ENCODE peak calls at places on chromosomes 2 and 18, in seven cellular contexts. M is lung, Q is left ventricle myocardium inferior, L is brain microvascular endothelial cell, T is psoas muscle, H is mucosa of descending colon, J is adrenal gland. Y is an unnamed sample.

GRCh38 chr2:196036442-196036841 is 32.2 kb downstream of the DNAH7 start:
- DNase-seq in H (no peak), M (no peak), L (no peak), T (no peak), Q (no peak), J (no peak), Y (no peak)

GRCh38 chr2:15840173-15840572 is 100.2 kb upstream of the MYCN start:
- DNase-seq in J (no peak), H (no peak), M (no peak), L (no peak), Q (no peak), T (no peak), Y (no peak)

GRCh38 chr2:148948865-148949264 is 73.8 kb downstream of the KIF5C start:
- DNase-seq in L (no peak), M (no peak), J (no peak), T (no peak), H (no peak), Q (no peak), Y (no peak)

GRCh38 chr2:98608962-98609604 is 694 bp downstream of the UNC50 start:
- DNase-seq in L (peak; percentile 32), J (peak; percentile 20), H (peak; percentile 56), T (no peak), Q (no peak), M (no peak), Y (no peak)

GRCh38 chr2:67790622-67791021 is 272.2 kb downstream of the C1D start:
- DNase-seq in M (no peak), H (no peak), T (no peak), J (no peak), L (peak; percentile 88), Q (no peak), Y (peak; percentile 92)

GRCh38 chr2:148402786-148403185 is 241.8 kb upstream of the EPC2 start:
- DNase-seq in Q (no peak), T (no peak), H (no peak), L (no peak), M (no peak), J (no peak), Y (no peak)

GRCh38 chr2:172440795-172441194 is 13.4 kb downstream of the ITGA6 start:
- DNase-seq in H (no peak), L (no peak), J (no peak), M (no peak), T (no peak), Q (no peak), Y (no peak)

GRCh38 chr2:10378189-10378588 is 69.9 kb downstream of the ODC1 start:
- DNase-seq in L (no peak), M (no peak), T (no peak), Q (no peak), H (peak; percentile 60), J (no peak), Y (no peak)

GRCh38 chr2:84970956-84971798 is at the start of gene KCMF1:
- DNase-seq in Q (peak; percentile 84), M (peak; percentile 84), T (peak; percentile 93), H (peak; percentile 90), J (peak; percentile 89), L (no peak), Y (no peak)

GRCh38 chr2:39730685-39731302 is 48.3 kb downstream of the THUMPD2 start:
- DNase-seq in J (no peak), M (no peak), L (peak; percentile 29), Q (no peak), T (no peak), H (no peak), Y (no peak)

GRCh38 chr2:178109813-178110212 is 2.4 kb upstream of the RBM45 start:
- DNase-seq in M (no peak), Q (no peak), J (no peak), T (no peak), H (no peak), L (no peak), Y (peak; percentile 34)

GRCh38 chr18:56565059-56565458 is 73.3 kb downstream of the TXNL1 start:
- DNase-seq in Q (no peak), J (no peak), H (no peak), L (no peak), M (no peak), T (no peak), Y (no peak)

GRCh38 chr18:59988098-59988706 is 88.4 kb downstream of the PMAIP1 start:
- DNase-seq in M (no peak), Q (no peak), L (peak; percentile 17), H (no peak), T (peak; percentile 46), J (peak; percentile 23), Y (peak; percentile 64)

GRCh38 chr18:23227729-23228075 is 92.4 kb downstream of the CABLES1 start:
- DNase-seq in Q (no peak), H (no peak), T (no peak), J (no peak), L (no peak), M (no peak), Y (no peak)

GRCh38 chr18:68693091-68693815 is 21.7 kb downstream of the TMX3 start:
- DNase-seq in L (no peak), T (no peak), H (no peak), Q (no peak), M (no peak), J (no peak), Y (no peak)

GRCh38 chr2:8636691-8637636 is 44.9 kb upstream of the ID2 start:
- DNase-seq in H (peak; percentile 27), J (no peak), T (no peak), M (no peak), L (peak; percentile 11), Q (no peak), Y (no peak)

GRCh38 chr18:45441110-45441842 is 174.0 kb upstream of the SLC14A2 start:
- DNase-seq in M (no peak), Q (no peak), L (peak; percentile 2), T (no peak), H (no peak), J (no peak), Y (no peak)

GRCh38 chr2:68214381-68214780 is 38.0 kb downstream of the PPP3R1 start:
- DNase-seq in H (no peak), J (no peak), L (no peak), T (no peak), Q (no peak), M (no peak), Y (no peak)

GRCh38 chr18:48861181-48861715 is 89.5 kb downstream of the SMAD7 start:
- DNase-seq in T (no peak), M (no peak), J (no peak), L (no peak), Q (no peak), H (no peak), Y (no peak)

GRCh38 chr2:16003809-16004208 is 63.5 kb downstream of the MYCN start:
- DNase-seq in J (no peak), M (no peak), T (no peak), H (no peak), L (no peak), Q (no peak), Y (no peak)

GRCh38 chr18:75923169-75923568 is 495.7 kb upstream of the SMIM21 start:
- DNase-seq in L (peak; percentile 1), T (peak; percentile 81), H (no peak), Q (peak; percentile 75), J (peak; percentile 29), M (peak; percentile 79), Y (peak; percentile 100)

GRCh38 chr18:13455470-13455869 is 236.9 kb downstream of the LDLRAD4 start:
- DNase-seq in T (no peak), Q (no peak), H (no peak), J (no peak), L (no peak), M (no peak), Y (no peak)

GRCh38 chr2:137888845-137889244 is 75.4 kb upstream of the HNMT start:
- DNase-seq in Q (peak; percentile 19), H (no peak), M (no peak), L (peak; percentile 45), J (peak; percentile 19), T (no peak), Y (no peak)

GRCh38 chr2:239164281-239164871 is 236.4 kb downstream of the HDAC4 start:
- DNase-seq in Q (peak; percentile 4), M (peak; percentile 43), J (peak; percentile 1), L (no peak), H (peak; percentile 34), T (peak; percentile 42), Y (no peak)

GRCh38 chr2:120611961-120612360 is 123.7 kb upstream of the GLI2 start:
- DNase-seq in T (peak; percentile 29), L (no peak), J (no peak), Q (peak; percentile 7), H (no peak), M (no peak), Y (no peak)

GRCh38 chr2:20526666-20527065 is 79.8 kb downstream of the RHOB start:
- DNase-seq in T (no peak), Q (no peak), L (no peak), J (no peak), M (no peak), H (peak; percentile 8), Y (no peak)

GRCh38 chr2:224584111-224584764 is 925 bp downstream of the CUL3 start:
- DNase-seq in H (peak; percentile 61), Q (peak; percentile 30), J (peak; percentile 58), T (peak; percentile 64), L (peak; percentile 30), M (peak; percentile 47), Y (no peak)

GRCh38 chr2:229273384-229274338 is 2.6 kb upstream of the PID1 start:
- DNase-seq in L (peak; percentile 72), H (peak; percentile 73), T (no peak), Q (peak; percentile 24), J (peak; percentile 68), M (peak; percentile 75), Y (peak; percentile 69)

GRCh38 chr18:40079786-40080185 is 1875.2 kb upstream of the PIK3C3 start:
- DNase-seq in Q (no peak), T (no peak), J (no peak), H (no peak), L (no peak), M (no peak), Y (no peak)

GRCh38 chr2:23414876-23415275 is 29.9 kb downstream of the KLHL29 start:
- DNase-seq in Q (no peak), J (no peak), L (peak; percentile 34), T (no peak), M (no peak), H (no peak), Y (no peak)
- TF ChIP-seq CTCF in Q (no peak), J (no peak), L (peak; percentile 59), T (no peak), M (no peak), H (no peak), Y (peak; percentile 17)

DNA sequence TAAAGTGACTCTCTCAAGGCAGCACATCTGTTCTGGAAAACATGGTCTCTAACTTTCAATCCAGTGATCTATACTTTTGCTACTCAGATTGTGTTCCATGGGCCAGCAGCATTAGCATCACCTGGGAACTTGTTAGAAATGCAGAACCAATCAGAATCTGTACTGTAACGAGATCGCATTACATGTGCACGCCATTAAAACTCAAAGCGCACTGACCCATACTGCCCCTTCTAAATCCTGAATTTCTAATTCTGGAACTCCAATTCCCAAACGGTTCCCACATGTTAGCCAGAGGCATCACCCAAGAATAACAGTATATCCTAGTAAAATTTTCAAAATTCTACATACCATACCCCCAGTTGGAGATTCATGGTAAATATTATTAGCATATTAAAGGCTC is 10.5 kb upstream of the DCTN1 start:
- DNase-seq in H (no peak), J (no peak), T (no peak), Q (no peak), L (no peak), M (no peak), Y (no peak)
- H3K4me3 ChIP-seq in H (no peak overlapping the region), J (no peak overlapping the region), T (peak overlapping the region; percentile 91), Q (peak overlapping the region; percentile 94), L (peak overlapping the region; percentile 85), M (no peak overlapping the region), Y (peak overlapping the region; percentile 67)

GRCh38 chr2:96265840-96266569 is at the start of the genes CIAO1 and TMEM127:
- DNase-seq in H (peak; percentile 100), M (peak; percentile 99), Q (peak; percentile 98), L (peak; percentile 98), J (peak; percentile 99), T (peak; percentile 99), Y (peak; percentile 94)
- TF ChIP-seq CTCF in H (peak; percentile 17), M (no peak), Q (peak; percentile 28), L (no peak), J (no peak), T (peak; percentile 14), Y (no peak)

GRCh38 chr2:38700113-38700780 is 34.3 kb downstream of the GALM start:
- DNase-seq in H (no peak), Q (no peak), L (no peak), M (no peak), J (no peak), T (no peak), Y (no peak)
- H3K4me3 ChIP-seq in H (no peak overlapping the region), Q (no peak overlapping the region), L (no peak overlapping the region), M (no peak overlapping the region), J (no peak overlapping the region), T (no peak overlapping the region), Y (no peak overlapping the region)